ENCODE peak calls at places on chromosome X, in four cellular contexts. S is glutamatergic neuron, F is left cardiac atrium, W is AG09309. Z is an unnamed sample.

GRCh38 chrX:332916-333610 is 14.5 kb upstream of the GTPBP6 start:
- DNase-seq in S (no peak), W (no peak), F (peak), Z (peak)

GRCh38 chrX:13248867-13249521 is 70.9 kb downstream of the ATXN3L start:
- DNase-seq in F (no peak), S (no peak), W (no peak), Z (no peak)

GRCh38 chrX:49153467-49153866 is 9.1 kb upstream of the MAGIX start:
- DNase-seq in F (no peak), W (no peak), S (no peak), Z (no peak)

GRCh38 chrX:74545880-74546279 is 68.5 kb downstream of the RLIM start:
- DNase-seq in S (no peak), F (no peak), W (no peak), Z (no peak)

GRCh38 chrX:17769701-17770269 is 32.5 kb downstream of the SCML1 start:
- DNase-seq in F (no peak), W (no peak), S (no peak), Z (no peak)

GRCh38 chrX:103554687-103555417 is 30.5 kb upstream of the TCEAL4 start:
- DNase-seq in W (no peak), F (peak), S (peak), Z (peak)

GRCh38 chrX:74133156-74133796 is 170.7 kb upstream of the ZCCHC13 start:
- DNase-seq in F (no peak), S (no peak), W (peak), Z (no peak)

GRCh38 chrX:29926659-29927058 is 288.7 kb upstream of the MAGEB2 start:
- DNase-seq in F (no peak), W (no peak), S (no peak), Z (no peak)

GRCh38 chrX:13087322-13088154 is 43.1 kb upstream of the FAM9C start:
- DNase-seq in F (no peak), W (no peak), S (no peak), Z (no peak)

GRCh38 chrX:66232296-66232695 is 68.2 kb downstream of the HEPH start:
- DNase-seq in W (no peak), S (no peak), F (no peak), Z (no peak)

GRCh38 chrX:154123241-154124219 is 20.5 kb upstream of the OPN1LW start:
- DNase-seq in F (peak), W (no peak), S (no peak), Z (no peak)

GRCh38 chrX:20594985-20595384 is 328.3 kb upstream of the RPS6KA3 start:
- DNase-seq in S (no peak), W (no peak), F (no peak), Z (no peak)

GRCh38 chrX:95823796-95824195 is 860.8 kb upstream of the DIAPH2 start:
- DNase-seq in W (no peak), S (no peak), F (no peak), Z (no peak)

GRCh38 chrX:51742586-51742985 is 656 bp upstream of the GSPT2 start:
- DNase-seq in F (no peak), W (no peak), S (no peak), Z (peak)

GRCh38 chrX:67585401-67585800 is 41.6 kb downstream of the AR start:
- DNase-seq in F (no peak), W (no peak), S (no peak), Z (no peak)

GRCh38 chrX:41723821-41724220 is at the start of gene GPR82:
- DNase-seq in S (no peak), F (no peak), W (no peak), Z (no peak)

GRCh38 chrX:108310511-108310910 is 127.7 kb downstream of the COL4A6 start:
- DNase-seq in F (no peak), W (no peak), S (no peak), Z (no peak)

GRCh38 chrX:29911673-29912072 is 303.7 kb upstream of the MAGEB2 start:
- DNase-seq in F (no peak), S (no peak), W (no peak), Z (no peak)

GRCh38 chrX:1658083-1658463 is 43.2 kb downstream of the ASMT start:
- DNase-seq in W (no peak), S (peak), F (no peak), Z (no peak)

GRCh38 chrX:30278365-30278764 is 30.8 kb downstream of the NR0B1 start:
- DNase-seq in W (no peak), F (no peak), S (no peak), Z (no peak)

GRCh38 chrX:65668362-65669310 is 1.2 kb downstream of the MSN start:
- DNase-seq in W (peak), F (peak), S (peak), Z (peak)

GRCh38 chrX:68387786-68388185 is 45.5 kb downstream of the OPHN1 start:
- DNase-seq in S (no peak), W (no peak), F (no peak), Z (no peak)

GRCh38 chrX:149629730-149630387 is 1.7 kb downstream of the TMEM185A start:
- DNase-seq in W (no peak), F (no peak), S (no peak), Z (no peak)

GRCh38 chrX:70452143-70452733 is 7.6 kb downstream of the DLG3 start:
- DNase-seq in W (no peak), S (peak), F (peak), Z (peak)

GRCh38 chrX:154444001-154444754 is at the start of gene FAM50A:
- DNase-seq in W (no peak), S (peak), F (peak), Z (peak)

GRCh38 chrX:48617542-48618340 is 20.4 kb downstream of the WDR13 start:
- DNase-seq in S (no peak), F (no peak), W (no peak), Z (no peak)